ENCODE peak calls at places on chromosomes 7 and 10, in ten cellular contexts. One of them, this sample, is unnamed. For H3K36me3, the result is how much of the 10 kb centered on the place peaks cover.

GRCh38 chr7:106111671-106112117 is 418 bp downstream of the SYPL1 start:
- DNase-seq in HCT116: peak
- DNase-seq in mammary epithelial cell: no peak
- DNase-seq in fibroblast of lung: no peak
- DNase-seq in IMR-90: no peak
- DNase-seq in GM12878: no peak
- DNase-seq in endodermal cell: no peak
- DNase-seq in PC-3: peak
- DNase-seq in K562: peak
- DNase-seq in astrocyte: no peak
- DNase-seq in this sample: peak

GRCh38 chr10:19204239-19204917 is 155.8 kb downstream of the MALRD1 start:
- DNase-seq in GM12878: no peak
- DNase-seq in K562: no peak
- DNase-seq in endodermal cell: no peak
- DNase-seq in PC-3: peak
- DNase-seq in HCT116: no peak
- DNase-seq in mammary epithelial cell: no peak
- DNase-seq in IMR-90: peak
- DNase-seq in fibroblast of lung: peak
- DNase-seq in astrocyte: peak
- DNase-seq in this sample: no peak

GRCh38 chr10:129971381-129972144 is 7.5 kb upstream of the EBF3 start:
- DNase-seq in K562: peak
- DNase-seq in GM12878: no peak
- DNase-seq in IMR-90: peak
- DNase-seq in mammary epithelial cell: no peak
- DNase-seq in PC-3: peak
- DNase-seq in HCT116: no peak
- DNase-seq in astrocyte: no peak
- DNase-seq in endodermal cell: peak
- DNase-seq in fibroblast of lung: peak
- DNase-seq in this sample: no peak

GRCh38 chr7:107659666-107660065 is 962 bp upstream of the SLC26A4 start:
- DNase-seq in fibroblast of lung: peak
- DNase-seq in GM12878: no peak
- DNase-seq in HCT116: peak
- DNase-seq in endodermal cell: no peak
- DNase-seq in mammary epithelial cell: peak
- DNase-seq in PC-3: peak
- DNase-seq in K562: peak
- DNase-seq in astrocyte: peak
- DNase-seq in IMR-90: peak
- DNase-seq in this sample: no peak

GRCh38 chr7:77308792-77309191 is 107.4 kb downstream of the GSAP start:
- DNase-seq in HCT116: no peak
- DNase-seq in mammary epithelial cell: peak
- DNase-seq in endodermal cell: no peak
- DNase-seq in fibroblast of lung: no peak
- DNase-seq in PC-3: no peak
- DNase-seq in GM12878: no peak
- DNase-seq in K562: no peak
- DNase-seq in IMR-90: no peak
- DNase-seq in astrocyte: no peak
- DNase-seq in this sample: peak

GRCh38 chr10:43461950-43462349 is 25.0 kb downstream of the ZNF487 start:
- DNase-seq in endodermal cell: no peak
- DNase-seq in fibroblast of lung: peak
- DNase-seq in mammary epithelial cell: peak
- DNase-seq in HCT116: peak
- DNase-seq in IMR-90: peak
- DNase-seq in K562: peak
- DNase-seq in astrocyte: peak
- DNase-seq in PC-3: peak
- DNase-seq in GM12878: no peak
- DNase-seq in this sample: no peak

GRCh38 chr7:142668495-142668894 is 80.8 kb upstream of the PRSS1 start:
- DNase-seq in endodermal cell: no peak
- DNase-seq in fibroblast of lung: no peak
- DNase-seq in GM12878: no peak
- DNase-seq in IMR-90: no peak
- DNase-seq in K562: no peak
- DNase-seq in astrocyte: no peak
- DNase-seq in mammary epithelial cell: no peak
- DNase-seq in HCT116: no peak
- DNase-seq in PC-3: no peak
- DNase-seq in this sample: no peak

GRCh38 chr10:128180843-128181242 is 54.6 kb upstream of the MKI67 start:
- DNase-seq in mammary epithelial cell: no peak
- DNase-seq in HCT116: no peak
- DNase-seq in PC-3: no peak
- DNase-seq in endodermal cell: no peak
- DNase-seq in IMR-90: no peak
- DNase-seq in fibroblast of lung: no peak
- DNase-seq in GM12878: no peak
- DNase-seq in astrocyte: no peak
- DNase-seq in K562: no peak
- DNase-seq in this sample: no peak

GRCh38 chr7:107164092-107164491 is 4.7 kb upstream of the HBP1 start:
- DNase-seq in fibroblast of lung: no peak
- DNase-seq in K562: no peak
- DNase-seq in IMR-90: peak
- DNase-seq in HCT116: no peak
- DNase-seq in astrocyte: no peak
- DNase-seq in PC-3: peak
- DNase-seq in GM12878: no peak
- DNase-seq in endodermal cell: no peak
- DNase-seq in mammary epithelial cell: no peak
- DNase-seq in this sample: no peak

GRCh38 chr10:123316776-123317175 is 162.6 kb downstream of the BUB3 start:
- DNase-seq in IMR-90: no peak
- DNase-seq in GM12878: no peak
- DNase-seq in astrocyte: no peak
- DNase-seq in endodermal cell: peak
- DNase-seq in PC-3: no peak
- DNase-seq in K562: no peak
- DNase-seq in HCT116: no peak
- DNase-seq in fibroblast of lung: no peak
- DNase-seq in mammary epithelial cell: no peak
- DNase-seq in this sample: no peak

GRCh38 chr10:74925716-74926115 is 99.3 kb downstream of the KAT6B start:
- DNase-seq in astrocyte: no peak
- DNase-seq in K562: no peak
- DNase-seq in GM12878: no peak
- DNase-seq in fibroblast of lung: no peak
- DNase-seq in HCT116: no peak
- DNase-seq in mammary epithelial cell: no peak
- DNase-seq in endodermal cell: no peak
- DNase-seq in PC-3: no peak
- DNase-seq in IMR-90: no peak
- DNase-seq in this sample: no peak

GRCh38 chr10:101687088-101687487 is 7.9 kb downstream of the FBXW4 start:
- DNase-seq in endodermal cell: no peak
- DNase-seq in PC-3: no peak
- DNase-seq in fibroblast of lung: peak
- DNase-seq in GM12878: no peak
- DNase-seq in mammary epithelial cell: no peak
- DNase-seq in K562: no peak
- DNase-seq in IMR-90: no peak
- DNase-seq in HCT116: no peak
- DNase-seq in astrocyte: peak
- DNase-seq in this sample: no peak

DNA sequence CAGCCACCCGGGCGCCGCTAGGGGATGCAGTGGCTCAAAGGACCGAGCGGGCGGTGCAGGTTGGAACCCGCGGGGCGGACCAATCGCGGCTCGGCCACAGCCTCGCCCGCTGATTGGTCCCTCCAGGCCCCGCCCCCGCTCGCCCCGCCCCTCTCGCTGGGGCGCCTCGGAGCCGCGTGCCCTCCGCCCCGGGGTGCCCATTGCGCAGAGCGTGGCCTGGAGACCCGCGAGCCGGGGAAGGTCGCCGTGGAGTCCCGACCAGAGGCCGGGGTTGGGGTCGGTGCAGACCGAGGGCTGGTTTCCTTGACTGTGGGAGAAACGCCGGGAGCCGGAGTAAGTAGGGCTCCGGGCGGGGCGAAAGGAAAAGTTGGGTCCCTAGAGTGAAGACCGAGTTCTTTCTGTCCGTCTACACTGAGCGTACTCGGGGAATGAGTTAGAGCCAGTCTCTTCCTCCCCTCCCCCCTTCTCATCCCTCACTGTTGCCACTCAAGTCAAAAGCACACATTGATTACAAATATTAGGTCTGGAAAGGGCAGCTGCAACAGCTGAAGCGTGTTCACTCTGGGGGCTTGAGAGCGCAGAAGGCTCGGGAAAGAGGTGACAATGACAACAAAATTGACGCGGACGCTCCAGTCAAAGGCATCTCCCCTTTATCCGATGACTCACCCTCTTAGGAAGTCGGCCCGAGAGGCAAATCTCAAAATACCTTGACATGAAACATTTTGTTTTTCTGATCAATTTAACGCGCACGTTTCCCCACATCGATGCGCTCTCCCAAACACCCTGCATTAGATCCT is 844 bp upstream of the GATA3 start:
- DNase-seq in GM12878: no peak
- DNase-seq in endodermal cell: peak
- DNase-seq in astrocyte: peak
- DNase-seq in PC-3: peak
- DNase-seq in HCT116: peak
- DNase-seq in fibroblast of lung: peak
- DNase-seq in K562: peak
- DNase-seq in mammary epithelial cell: peak
- DNase-seq in IMR-90: peak
- DNase-seq in this sample: peak
- H3K9ac ChIP-seq in GM12878: no peak
- H3K9ac ChIP-seq in endodermal cell: peak
- H3K9ac ChIP-seq in astrocyte: peak
- H3K9ac ChIP-seq in PC-3: peak
- H3K9ac ChIP-seq in HCT116: peak
- H3K9ac ChIP-seq in fibroblast of lung: no peak
- H3K9ac ChIP-seq in K562: peak
- H3K9ac ChIP-seq in mammary epithelial cell: peak
- H3K9ac ChIP-seq in IMR-90: no peak
- H3K9ac ChIP-seq in this sample: peak

GRCh38 chr10:126979311-126979710 is 74.1 kb downstream of the DOCK1 start:
- DNase-seq in endodermal cell: no peak
- DNase-seq in HCT116: no peak
- DNase-seq in astrocyte: no peak
- DNase-seq in GM12878: no peak
- DNase-seq in mammary epithelial cell: peak
- DNase-seq in PC-3: peak
- DNase-seq in K562: no peak
- DNase-seq in fibroblast of lung: no peak
- DNase-seq in IMR-90: no peak
- DNase-seq in this sample: no peak
- H3K36me3 ChIP-seq in endodermal cell: half or more
- H3K36me3 ChIP-seq in HCT116: under half
- H3K36me3 ChIP-seq in astrocyte: under half
- H3K36me3 ChIP-seq in GM12878: under half
- H3K36me3 ChIP-seq in mammary epithelial cell: under half
- H3K36me3 ChIP-seq in PC-3: under half
- H3K36me3 ChIP-seq in K562: under half
- H3K36me3 ChIP-seq in fibroblast of lung: under half
- H3K36me3 ChIP-seq in IMR-90: under half
- H3K36me3 ChIP-seq in this sample: under half

GRCh38 chr7:157616426-157616825 is 279.6 kb downstream of the DNAJB6 start:
- DNase-seq in HCT116: no peak
- DNase-seq in PC-3: no peak
- DNase-seq in IMR-90: no peak
- DNase-seq in fibroblast of lung: peak
- DNase-seq in mammary epithelial cell: no peak
- DNase-seq in astrocyte: peak
- DNase-seq in K562: no peak
- DNase-seq in endodermal cell: no peak
- DNase-seq in GM12878: no peak
- DNase-seq in this sample: no peak
- H3K9ac ChIP-seq in HCT116: no peak
- H3K9ac ChIP-seq in PC-3: no peak
- H3K9ac ChIP-seq in IMR-90: no peak
- H3K9ac ChIP-seq in fibroblast of lung: no peak
- H3K9ac ChIP-seq in mammary epithelial cell: no peak
- H3K9ac ChIP-seq in astrocyte: no peak
- H3K9ac ChIP-seq in K562: no peak
- H3K9ac ChIP-seq in endodermal cell: no peak
- H3K9ac ChIP-seq in GM12878: no peak
- H3K9ac ChIP-seq in this sample: no peak

GRCh38 chr10:69374931-69375306 is 41.8 kb downstream of the TACR2 start:
- DNase-seq in GM12878: no peak
- DNase-seq in PC-3: no peak
- DNase-seq in astrocyte: no peak
- DNase-seq in mammary epithelial cell: no peak
- DNase-seq in endodermal cell: no peak
- DNase-seq in HCT116: no peak
- DNase-seq in IMR-90: no peak
- DNase-seq in fibroblast of lung: no peak
- DNase-seq in K562: no peak
- DNase-seq in this sample: no peak

GRCh38 chr10:69372126-69372980 is 44.4 kb downstream of the TACR2 start:
- DNase-seq in astrocyte: peak
- DNase-seq in endodermal cell: no peak
- DNase-seq in HCT116: no peak
- DNase-seq in GM12878: no peak
- DNase-seq in IMR-90: peak
- DNase-seq in mammary epithelial cell: no peak
- DNase-seq in K562: no peak
- DNase-seq in fibroblast of lung: peak
- DNase-seq in PC-3: peak
- DNase-seq in this sample: no peak

GRCh38 chr10:69375307-69376151 is 41.2 kb downstream of the TACR2 start:
- DNase-seq in PC-3: no peak
- DNase-seq in mammary epithelial cell: peak
- DNase-seq in fibroblast of lung: peak
- DNase-seq in HCT116: no peak
- DNase-seq in astrocyte: no peak
- DNase-seq in K562: peak
- DNase-seq in IMR-90: no peak
- DNase-seq in endodermal cell: peak
- DNase-seq in GM12878: no peak
- DNase-seq in this sample: peak

GRCh38 chr10:69376662-69377061 is 40.1 kb downstream of the TACR2 start:
- DNase-seq in endodermal cell: no peak
- DNase-seq in IMR-90: no peak
- DNase-seq in PC-3: no peak
- DNase-seq in K562: no peak
- DNase-seq in GM12878: no peak
- DNase-seq in mammary epithelial cell: no peak
- DNase-seq in HCT116: no peak
- DNase-seq in astrocyte: no peak
- DNase-seq in fibroblast of lung: no peak
- DNase-seq in this sample: no peak

DNA sequence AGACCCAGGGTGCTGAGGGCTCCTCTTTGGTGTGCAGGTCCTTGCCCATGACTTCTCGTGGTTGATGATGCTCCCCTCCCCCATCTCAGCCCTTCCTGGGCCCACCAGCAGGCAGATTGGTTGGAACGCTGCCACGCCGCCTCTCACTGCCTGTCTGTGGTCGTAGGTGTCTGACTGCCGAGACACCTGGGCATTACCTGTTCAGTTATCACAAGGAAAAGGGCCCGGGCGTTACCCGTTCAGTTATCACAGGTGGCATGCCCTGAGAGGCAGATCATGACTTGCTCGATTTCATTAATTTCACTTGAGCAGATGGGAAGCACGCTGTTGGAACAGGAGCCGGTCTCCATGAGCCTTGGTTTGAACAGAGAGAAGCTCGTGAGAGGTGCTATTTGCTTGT is 42.5 kb downstream of the TACR2 start:
- DNase-seq in PC-3: no peak
- DNase-seq in fibroblast of lung: no peak
- DNase-seq in IMR-90: no peak
- DNase-seq in GM12878: no peak
- DNase-seq in mammary epithelial cell: no peak
- DNase-seq in HCT116: no peak
- DNase-seq in K562: no peak
- DNase-seq in astrocyte: no peak
- DNase-seq in endodermal cell: no peak
- DNase-seq in this sample: no peak
- H3K36me3 ChIP-seq in PC-3: half or more
- H3K36me3 ChIP-seq in fibroblast of lung: under half
- H3K36me3 ChIP-seq in IMR-90: under half
- H3K36me3 ChIP-seq in GM12878: under half
- H3K36me3 ChIP-seq in mammary epithelial cell: under half
- H3K36me3 ChIP-seq in HCT116: under half
- H3K36me3 ChIP-seq in K562: half or more
- H3K36me3 ChIP-seq in astrocyte: under half
- H3K36me3 ChIP-seq in endodermal cell: under half
- H3K36me3 ChIP-seq in this sample: under half